ENCODE peak calls at places on chromosomes 4 and X, in six cellular contexts. F, R, O, P, G and W are unnamed samples.

GRCh38 chr4:54525602-54526001 is 132.2 kb upstream of the KIT start:
- DNase-seq in O (no peak), F (no peak), R (no peak), G (no peak), P (no peak), W (peak; percentile 38)

GRCh38 chr4:57265831-57266582 is 155.8 kb upstream of the IGFBP7 start:
- DNase-seq in G (no peak), P (no peak), F (no peak), R (no peak), O (no peak), W (peak; percentile 10)

GRCh38 chrX:136261316-136261715 is 10.1 kb upstream of the MAP7D3 start:
- DNase-seq in R (no peak), F (no peak), P (no peak), G (no peak), O (no peak), W (no peak)

GRCh38 chrX:132433001-132433400 is 55.8 kb downstream of the MBNL3 start:
- DNase-seq in F (no peak), R (no peak), O (no peak), G (no peak), P (no peak), W (no peak)

GRCh38 chr4:150209140-150209829 is 131.0 kb downstream of the DCLK2 start:
- DNase-seq in G (no peak), P (no peak), O (no peak), R (no peak), F (no peak), W (peak; percentile 76)

GRCh38 chr4:98929341-98930267 is 671 bp upstream of the EIF4E start:
- DNase-seq in G (peak; percentile 19), R (peak; percentile 39), P (no peak), F (peak; percentile 14), O (peak; percentile 30), W (peak; percentile 98)

GRCh38 chr4:151658959-151659593 is 101.7 kb downstream of the GATB start:
- DNase-seq in P (no peak), R (no peak), G (peak; percentile 13), O (no peak), F (no peak), W (peak; percentile 34)

GRCh38 chr4:89939464-89939863 is 44.8 kb downstream of the MMRN1 start:
- DNase-seq in F (no peak), P (peak; percentile 43), R (no peak), G (no peak), O (no peak), W (peak; percentile 19)

GRCh38 chr4:80189956-80190671 is 7.2 kb upstream of the PRDM8 start:
- DNase-seq in F (no peak), O (no peak), G (no peak), P (no peak), R (no peak), W (peak; percentile 32)

GRCh38 chr4:121717680-121718237 is 21.0 kb upstream of the ANXA5 start:
- DNase-seq in R (no peak), P (no peak), G (no peak), O (no peak), F (no peak), W (peak; percentile 89)